ENCODE peak calls at places on chromosomes 1 and 21, in eight cellular contexts. One of them, this sample, is unnamed.

GRCh38 chr1:43238104-43238503 is 31.7 kb upstream of the TMEM125 start:
- DNase-seq in fibroblast of pulmonary artery: peak
- DNase-seq in HT1080: peak
- DNase-seq in stimulated activated CD4-positive, alpha-beta T cell treated with anti-CD3 and anti-CD28 coated beads, Interleukin-12 subunit alpha, Interleukin-12 subunit beta, amount 100 ng/mL, for 4 hours: no peak
- DNase-seq in kidney: no peak
- DNase-seq in cardiac muscle cell: peak
- DNase-seq in HFF-Myc: peak
- DNase-seq in skeletal muscle cell: peak
- DNase-seq in this sample: peak

GRCh38 chr1:198651685-198652400 is 13.0 kb downstream of the PTPRC start:
- DNase-seq in fibroblast of pulmonary artery: no peak
- DNase-seq in stimulated activated CD4-positive, alpha-beta T cell treated with anti-CD3 and anti-CD28 coated beads, Interleukin-12 subunit alpha, Interleukin-12 subunit beta, amount 100 ng/mL, for 4 hours: no peak
- DNase-seq in kidney: no peak
- DNase-seq in skeletal muscle cell: no peak
- DNase-seq in cardiac muscle cell: no peak
- DNase-seq in HT1080: no peak
- DNase-seq in HFF-Myc: no peak
- DNase-seq in this sample: no peak

GRCh38 chr1:46761740-46762139 is 37.1 kb upstream of the CYP4B1 start:
- DNase-seq in HFF-Myc: no peak
- DNase-seq in cardiac muscle cell: no peak
- DNase-seq in kidney: no peak
- DNase-seq in stimulated activated CD4-positive, alpha-beta T cell treated with anti-CD3 and anti-CD28 coated beads, Interleukin-12 subunit alpha, Interleukin-12 subunit beta, amount 100 ng/mL, for 4 hours: no peak
- DNase-seq in HT1080: no peak
- DNase-seq in skeletal muscle cell: no peak
- DNase-seq in fibroblast of pulmonary artery: no peak
- DNase-seq in this sample: no peak

GRCh38 chr1:225447001-225447615 is 19.3 kb upstream of the LBR start:
- DNase-seq in cardiac muscle cell: no peak
- DNase-seq in HFF-Myc: no peak
- DNase-seq in kidney: no peak
- DNase-seq in fibroblast of pulmonary artery: no peak
- DNase-seq in skeletal muscle cell: no peak
- DNase-seq in stimulated activated CD4-positive, alpha-beta T cell treated with anti-CD3 and anti-CD28 coated beads, Interleukin-12 subunit alpha, Interleukin-12 subunit beta, amount 100 ng/mL, for 4 hours: no peak
- DNase-seq in HT1080: no peak
- DNase-seq in this sample: no peak

GRCh38 chr1:62782197-62782886 is 1.6 kb upstream of the ATG4C start:
- DNase-seq in HFF-Myc: no peak
- DNase-seq in stimulated activated CD4-positive, alpha-beta T cell treated with anti-CD3 and anti-CD28 coated beads, Interleukin-12 subunit alpha, Interleukin-12 subunit beta, amount 100 ng/mL, for 4 hours: no peak
- DNase-seq in cardiac muscle cell: no peak
- DNase-seq in fibroblast of pulmonary artery: peak
- DNase-seq in skeletal muscle cell: peak
- DNase-seq in HT1080: peak
- DNase-seq in kidney: no peak
- DNase-seq in this sample: no peak

GRCh38 chr1:109134423-109134822 is 20.5 kb downstream of the ELAPOR1 start:
- DNase-seq in kidney: no peak
- DNase-seq in cardiac muscle cell: no peak
- DNase-seq in stimulated activated CD4-positive, alpha-beta T cell treated with anti-CD3 and anti-CD28 coated beads, Interleukin-12 subunit alpha, Interleukin-12 subunit beta, amount 100 ng/mL, for 4 hours: no peak
- DNase-seq in fibroblast of pulmonary artery: no peak
- DNase-seq in HFF-Myc: no peak
- DNase-seq in HT1080: no peak
- DNase-seq in skeletal muscle cell: no peak
- DNase-seq in this sample: peak

GRCh38 chr1:85289207-85289847 is 12.9 kb upstream of the BCL10 start:
- DNase-seq in HT1080: peak
- DNase-seq in fibroblast of pulmonary artery: peak
- DNase-seq in skeletal muscle cell: peak
- DNase-seq in HFF-Myc: peak
- DNase-seq in kidney: no peak
- DNase-seq in cardiac muscle cell: no peak
- DNase-seq in stimulated activated CD4-positive, alpha-beta T cell treated with anti-CD3 and anti-CD28 coated beads, Interleukin-12 subunit alpha, Interleukin-12 subunit beta, amount 100 ng/mL, for 4 hours: no peak
- DNase-seq in this sample: no peak

GRCh38 chr1:232904566-232904965 is 45.8 kb upstream of the NTPCR start:
- DNase-seq in HFF-Myc: no peak
- DNase-seq in cardiac muscle cell: no peak
- DNase-seq in fibroblast of pulmonary artery: peak
- DNase-seq in kidney: no peak
- DNase-seq in HT1080: peak
- DNase-seq in skeletal muscle cell: peak
- DNase-seq in stimulated activated CD4-positive, alpha-beta T cell treated with anti-CD3 and anti-CD28 coated beads, Interleukin-12 subunit alpha, Interleukin-12 subunit beta, amount 100 ng/mL, for 4 hours: no peak
- DNase-seq in this sample: no peak

GRCh38 chr1:158116311-158116710 is 64.4 kb upstream of the CD1D start:
- DNase-seq in fibroblast of pulmonary artery: no peak
- DNase-seq in kidney: no peak
- DNase-seq in stimulated activated CD4-positive, alpha-beta T cell treated with anti-CD3 and anti-CD28 coated beads, Interleukin-12 subunit alpha, Interleukin-12 subunit beta, amount 100 ng/mL, for 4 hours: no peak
- DNase-seq in skeletal muscle cell: no peak
- DNase-seq in HT1080: no peak
- DNase-seq in cardiac muscle cell: no peak
- DNase-seq in HFF-Myc: no peak
- DNase-seq in this sample: no peak

GRCh38 chr1:230163205-230163604 is 96.2 kb downstream of the GALNT2 start:
- DNase-seq in HT1080: no peak
- DNase-seq in fibroblast of pulmonary artery: peak
- DNase-seq in cardiac muscle cell: no peak
- DNase-seq in skeletal muscle cell: peak
- DNase-seq in HFF-Myc: peak
- DNase-seq in stimulated activated CD4-positive, alpha-beta T cell treated with anti-CD3 and anti-CD28 coated beads, Interleukin-12 subunit alpha, Interleukin-12 subunit beta, amount 100 ng/mL, for 4 hours: no peak
- DNase-seq in kidney: no peak
- DNase-seq in this sample: no peak

GRCh38 chr21:39048064-39048463 is 135.2 kb downstream of the PSMG1 start:
- DNase-seq in fibroblast of pulmonary artery: peak
- DNase-seq in stimulated activated CD4-positive, alpha-beta T cell treated with anti-CD3 and anti-CD28 coated beads, Interleukin-12 subunit alpha, Interleukin-12 subunit beta, amount 100 ng/mL, for 4 hours: no peak
- DNase-seq in HT1080: peak
- DNase-seq in kidney: no peak
- DNase-seq in HFF-Myc: no peak
- DNase-seq in skeletal muscle cell: peak
- DNase-seq in cardiac muscle cell: peak
- DNase-seq in this sample: no peak

GRCh38 chr1:224116131-224116530 is 2.2 kb downstream of the FBXO28 start:
- DNase-seq in cardiac muscle cell: peak
- DNase-seq in fibroblast of pulmonary artery: peak
- DNase-seq in HT1080: peak
- DNase-seq in stimulated activated CD4-positive, alpha-beta T cell treated with anti-CD3 and anti-CD28 coated beads, Interleukin-12 subunit alpha, Interleukin-12 subunit beta, amount 100 ng/mL, for 4 hours: no peak
- DNase-seq in kidney: no peak
- DNase-seq in HFF-Myc: no peak
- DNase-seq in skeletal muscle cell: peak
- DNase-seq in this sample: no peak

GRCh38 chr1:27009601-27010197 is 3.0 kb downstream of the TENT5B start:
- DNase-seq in fibroblast of pulmonary artery: no peak
- DNase-seq in skeletal muscle cell: no peak
- DNase-seq in cardiac muscle cell: no peak
- DNase-seq in stimulated activated CD4-positive, alpha-beta T cell treated with anti-CD3 and anti-CD28 coated beads, Interleukin-12 subunit alpha, Interleukin-12 subunit beta, amount 100 ng/mL, for 4 hours: no peak
- DNase-seq in kidney: peak
- DNase-seq in HFF-Myc: no peak
- DNase-seq in HT1080: no peak
- DNase-seq in this sample: no peak

GRCh38 chr1:184418955-184419733 is 32.3 kb downstream of the C1orf21 start:
- DNase-seq in HFF-Myc: peak
- DNase-seq in kidney: no peak
- DNase-seq in HT1080: peak
- DNase-seq in stimulated activated CD4-positive, alpha-beta T cell treated with anti-CD3 and anti-CD28 coated beads, Interleukin-12 subunit alpha, Interleukin-12 subunit beta, amount 100 ng/mL, for 4 hours: no peak
- DNase-seq in fibroblast of pulmonary artery: no peak
- DNase-seq in skeletal muscle cell: no peak
- DNase-seq in cardiac muscle cell: no peak
- DNase-seq in this sample: no peak

GRCh38 chr1:33876970-33877680 is 13.2 kb downstream of the HMGB4 start:
- DNase-seq in HFF-Myc: peak
- DNase-seq in stimulated activated CD4-positive, alpha-beta T cell treated with anti-CD3 and anti-CD28 coated beads, Interleukin-12 subunit alpha, Interleukin-12 subunit beta, amount 100 ng/mL, for 4 hours: no peak
- DNase-seq in HT1080: peak
- DNase-seq in cardiac muscle cell: no peak
- DNase-seq in kidney: no peak
- DNase-seq in fibroblast of pulmonary artery: no peak
- DNase-seq in skeletal muscle cell: no peak
- DNase-seq in this sample: no peak

GRCh38 chr1:114956570-114956969 is 73.1 kb upstream of the TSHB start:
- DNase-seq in HT1080: peak
- DNase-seq in fibroblast of pulmonary artery: peak
- DNase-seq in cardiac muscle cell: peak
- DNase-seq in skeletal muscle cell: no peak
- DNase-seq in HFF-Myc: no peak
- DNase-seq in stimulated activated CD4-positive, alpha-beta T cell treated with anti-CD3 and anti-CD28 coated beads, Interleukin-12 subunit alpha, Interleukin-12 subunit beta, amount 100 ng/mL, for 4 hours: no peak
- DNase-seq in kidney: no peak
- DNase-seq in this sample: no peak

GRCh38 chr21:45818276-45818903 is 163.2 kb upstream of the COL6A1 start:
- DNase-seq in cardiac muscle cell: no peak
- DNase-seq in kidney: no peak
- DNase-seq in HFF-Myc: peak
- DNase-seq in stimulated activated CD4-positive, alpha-beta T cell treated with anti-CD3 and anti-CD28 coated beads, Interleukin-12 subunit alpha, Interleukin-12 subunit beta, amount 100 ng/mL, for 4 hours: no peak
- DNase-seq in fibroblast of pulmonary artery: peak
- DNase-seq in HT1080: no peak
- DNase-seq in skeletal muscle cell: no peak
- DNase-seq in this sample: no peak

GRCh38 chr21:34180406-34180805 is 107.0 kb downstream of the MRPS6 start:
- DNase-seq in kidney: no peak
- DNase-seq in skeletal muscle cell: no peak
- DNase-seq in stimulated activated CD4-positive, alpha-beta T cell treated with anti-CD3 and anti-CD28 coated beads, Interleukin-12 subunit alpha, Interleukin-12 subunit beta, amount 100 ng/mL, for 4 hours: no peak
- DNase-seq in HT1080: no peak
- DNase-seq in cardiac muscle cell: no peak
- DNase-seq in HFF-Myc: no peak
- DNase-seq in fibroblast of pulmonary artery: no peak
- DNase-seq in this sample: no peak

GRCh38 chr1:230140221-230141001 is 73.4 kb downstream of the GALNT2 start:
- DNase-seq in cardiac muscle cell: no peak
- DNase-seq in stimulated activated CD4-positive, alpha-beta T cell treated with anti-CD3 and anti-CD28 coated beads, Interleukin-12 subunit alpha, Interleukin-12 subunit beta, amount 100 ng/mL, for 4 hours: no peak
- DNase-seq in fibroblast of pulmonary artery: peak
- DNase-seq in HT1080: no peak
- DNase-seq in HFF-Myc: no peak
- DNase-seq in skeletal muscle cell: no peak
- DNase-seq in kidney: no peak
- DNase-seq in this sample: peak

GRCh38 chr1:179817789-179818188 is 59.8 kb downstream of the TOR1AIP2 start:
- DNase-seq in fibroblast of pulmonary artery: peak
- DNase-seq in skeletal muscle cell: peak
- DNase-seq in kidney: peak
- DNase-seq in stimulated activated CD4-positive, alpha-beta T cell treated with anti-CD3 and anti-CD28 coated beads, Interleukin-12 subunit alpha, Interleukin-12 subunit beta, amount 100 ng/mL, for 4 hours: no peak
- DNase-seq in HT1080: no peak
- DNase-seq in HFF-Myc: no peak
- DNase-seq in cardiac muscle cell: no peak
- DNase-seq in this sample: peak

GRCh38 chr1:111219466-111220286 is 7.8 kb upstream of the CHI3L2 start:
- DNase-seq in fibroblast of pulmonary artery: no peak
- DNase-seq in kidney: no peak
- DNase-seq in HFF-Myc: no peak
- DNase-seq in HT1080: no peak
- DNase-seq in cardiac muscle cell: peak
- DNase-seq in skeletal muscle cell: no peak
- DNase-seq in stimulated activated CD4-positive, alpha-beta T cell treated with anti-CD3 and anti-CD28 coated beads, Interleukin-12 subunit alpha, Interleukin-12 subunit beta, amount 100 ng/mL, for 4 hours: peak
- DNase-seq in this sample: no peak

GRCh38 chr1:41874903-41875411 is 43.8 kb downstream of the HIVEP3 start:
- DNase-seq in HT1080: no peak
- DNase-seq in cardiac muscle cell: peak
- DNase-seq in HFF-Myc: no peak
- DNase-seq in fibroblast of pulmonary artery: no peak
- DNase-seq in skeletal muscle cell: no peak
- DNase-seq in stimulated activated CD4-positive, alpha-beta T cell treated with anti-CD3 and anti-CD28 coated beads, Interleukin-12 subunit alpha, Interleukin-12 subunit beta, amount 100 ng/mL, for 4 hours: no peak
- DNase-seq in kidney: no peak
- DNase-seq in this sample: no peak

GRCh38 chr1:73452522-73452921 is 745.5 kb downstream of the LRRIQ3 start:
- DNase-seq in HT1080: no peak
- DNase-seq in fibroblast of pulmonary artery: no peak
- DNase-seq in cardiac muscle cell: no peak
- DNase-seq in HFF-Myc: no peak
- DNase-seq in stimulated activated CD4-positive, alpha-beta T cell treated with anti-CD3 and anti-CD28 coated beads, Interleukin-12 subunit alpha, Interleukin-12 subunit beta, amount 100 ng/mL, for 4 hours: no peak
- DNase-seq in skeletal muscle cell: no peak
- DNase-seq in kidney: no peak
- DNase-seq in this sample: no peak

GRCh38 chr1:30183895-30184294 is 539.5 kb downstream of the MATN1 start:
- DNase-seq in kidney: no peak
- DNase-seq in fibroblast of pulmonary artery: no peak
- DNase-seq in HT1080: no peak
- DNase-seq in stimulated activated CD4-positive, alpha-beta T cell treated with anti-CD3 and anti-CD28 coated beads, Interleukin-12 subunit alpha, Interleukin-12 subunit beta, amount 100 ng/mL, for 4 hours: no peak
- DNase-seq in skeletal muscle cell: no peak
- DNase-seq in cardiac muscle cell: no peak
- DNase-seq in HFF-Myc: no peak
- DNase-seq in this sample: no peak

GRCh38 chr1:45589861-45590260 is 6.0 kb downstream of the NASP start:
- DNase-seq in kidney: no peak
- DNase-seq in fibroblast of pulmonary artery: no peak
- DNase-seq in skeletal muscle cell: no peak
- DNase-seq in HT1080: no peak
- DNase-seq in stimulated activated CD4-positive, alpha-beta T cell treated with anti-CD3 and anti-CD28 coated beads, Interleukin-12 subunit alpha, Interleukin-12 subunit beta, amount 100 ng/mL, for 4 hours: no peak
- DNase-seq in cardiac muscle cell: no peak
- DNase-seq in HFF-Myc: no peak
- DNase-seq in this sample: no peak

GRCh38 chr1:66244429-66244828 is 289.5 kb upstream of the SGIP1 start:
- DNase-seq in cardiac muscle cell: no peak
- DNase-seq in skeletal muscle cell: no peak
- DNase-seq in HT1080: peak
- DNase-seq in kidney: no peak
- DNase-seq in stimulated activated CD4-positive, alpha-beta T cell treated with anti-CD3 and anti-CD28 coated beads, Interleukin-12 subunit alpha, Interleukin-12 subunit beta, amount 100 ng/mL, for 4 hours: no peak
- DNase-seq in fibroblast of pulmonary artery: no peak
- DNase-seq in HFF-Myc: no peak
- DNase-seq in this sample: no peak

GRCh38 chr1:48725331-48725730 is 51.4 kb downstream of the BEND5 start:
- DNase-seq in skeletal muscle cell: no peak
- DNase-seq in fibroblast of pulmonary artery: no peak
- DNase-seq in kidney: no peak
- DNase-seq in HFF-Myc: no peak
- DNase-seq in stimulated activated CD4-positive, alpha-beta T cell treated with anti-CD3 and anti-CD28 coated beads, Interleukin-12 subunit alpha, Interleukin-12 subunit beta, amount 100 ng/mL, for 4 hours: no peak
- DNase-seq in cardiac muscle cell: no peak
- DNase-seq in HT1080: no peak
- DNase-seq in this sample: no peak